ENCODE peak calls at places on chromosomes 1 and 21, in seven cellular contexts. M is endodermal cell; E is GM23248; B is stromal cell of bone marrow; P is CD4-positive, alpha-beta T cell; Q is neural progenitor cell; I is body of pancreas. H is an unnamed sample.

GRCh38 chr1:215777370-215777925 is 210.3 kb downstream of the KCTD3 start:
- DNase-seq in M (no peak), E (peak; percentile 49), B (peak; percentile 11), P (no peak), Q (no peak), I (no peak), H (no peak)

GRCh38 chr1:19312782-19313635 is 883 bp downstream of the SLC66A1 start:
- DNase-seq in M (no peak), E (no peak), B (no peak), P (no peak), Q (no peak), I (no peak), H (no peak)

GRCh38 chr1:29453502-29454240 is 217.3 kb downstream of the PTPRU start:
- DNase-seq in M (peak; percentile 85), E (peak; percentile 62), B (no peak), P (no peak), Q (peak; percentile 83), I (peak; percentile 46), H (peak; percentile 34)

GRCh38 chr1:189149547-189150375 is 1327.9 kb downstream of the BRINP3 start:
- DNase-seq in M (peak; percentile 80), E (no peak), B (no peak), P (no peak), Q (peak; percentile 53), I (peak; percentile 47), H (no peak)

GRCh38 chr1:39395357-39395831 is 96.0 kb upstream of the BMP8A start:
- DNase-seq in M (peak; percentile 65), E (peak; percentile 82), B (peak; percentile 43), P (no peak), Q (no peak), I (no peak), H (peak; percentile 62)

GRCh38 chr1:225651872-225652725 is 824 bp downstream of the ENAH start:
- DNase-seq in M (peak; percentile 69), E (peak; percentile 55), B (no peak), P (no peak), Q (peak; percentile 66), I (peak; percentile 71), H (peak; percentile 49)

GRCh38 chr1:233721003-233721595 is 107.2 kb downstream of the KCNK1 start:
- DNase-seq in M (peak; percentile 54), E (no peak), B (no peak), P (no peak), Q (no peak), I (no peak), H (no peak)

GRCh38 chr1:20061866-20062265 is 8.1 kb upstream of the PLA2G5 start:
- DNase-seq in M (no peak), E (peak; percentile 35), B (no peak), P (no peak), Q (no peak), I (no peak), H (no peak)

GRCh38 chr1:95041491-95042165 is 31.1 kb downstream of the ALG14 start:
- DNase-seq in M (no peak), E (peak; percentile 89), B (peak; percentile 80), P (no peak), Q (peak; percentile 39), I (peak; percentile 75), H (peak; percentile 76)

GRCh38 chr1:241972703-241973375 is 15.3 kb downstream of the BECN2 start:
- DNase-seq in M (peak; percentile 71), E (peak; percentile 45), B (no peak), P (no peak), Q (peak; percentile 74), I (no peak), H (no peak)

GRCh38 chr1:234777850-234778214 is 167.9 kb upstream of the IRF2BP2 start:
- DNase-seq in M (peak; percentile 40), E (no peak), B (no peak), P (no peak), Q (no peak), I (peak; percentile 44), H (peak; percentile 19)

GRCh38 chr1:38899560-38899959 is 18.2 kb upstream of the GJA9 start:
- DNase-seq in M (no peak), E (no peak), B (no peak), P (no peak), Q (no peak), I (no peak), H (no peak)

GRCh38 chr21:25507522-25507921 is 99.8 kb downstream of the MRPL39 start:
- DNase-seq in M (no peak), E (peak; percentile 6), B (no peak), P (no peak), Q (no peak), I (no peak), H (no peak)

GRCh38 chr1:158813159-158813558 is 18.0 kb upstream of the MNDA start:
- DNase-seq in M (no peak), E (no peak), B (no peak), P (no peak), Q (no peak), I (no peak), H (no peak)

GRCh38 chr1:201696217-201696761 is 132.7 kb upstream of the IPO9 start:
- DNase-seq in M (no peak), E (peak; percentile 97), B (peak; percentile 95), P (no peak), Q (no peak), I (peak; percentile 47), H (peak; percentile 84)

GRCh38 chr1:155127672-155128468 is at the start of gene EFNA1:
- DNase-seq in M (peak; percentile 81), E (peak; percentile 65), B (no peak), P (no peak), Q (peak; percentile 78), I (peak; percentile 76), H (peak; percentile 42)

GRCh38 chr21:28592205-28592845 is 400.4 kb downstream of the LTN1 start:
- DNase-seq in M (no peak), E (no peak), B (no peak), P (no peak), Q (no peak), I (no peak), H (no peak)

GRCh38 chr1:171258943-171259342 is 10.6 kb downstream of the FMO1 start:
- DNase-seq in M (no peak), E (no peak), B (no peak), P (no peak), Q (no peak), I (no peak), H (no peak)

H was measured in SJSA1.